ENCODE peak calls at places on chromosome 15, in five cellular contexts. E is ovary, U is A549, I is K562, A is esophagus muscularis mucosa. V is an unnamed sample.

GRCh38 chr15:51227967-51228783 is 110.2 kb downstream of the CYP19A1 start:
- DNase-seq in U (peak), I (peak), E (no peak), A (peak), V (no peak)

GRCh38 chr15:47184003-47184404 is 533.3 kb upstream of the SEMA6D start:
- DNase-seq in E (peak), A (no peak), I (no peak), U (no peak), V (peak)

GRCh38 chr15:78146437-78147154 is 2.6 kb upstream of the IDH3A start:
- DNase-seq in U (no peak), A (no peak), E (no peak), I (no peak), V (no peak)

GRCh38 chr15:51348688-51349087 is 7.2 kb downstream of the GLDN start:
- DNase-seq in I (no peak), A (no peak), U (no peak), E (no peak), V (no peak)

GRCh38 chr15:75195766-75196241 is 5.9 kb upstream of the C15orf39 start:
- DNase-seq in E (peak), U (no peak), A (no peak), I (no peak), V (peak)

GRCh38 chr15:39391230-39391629 is 189.6 kb upstream of the THBS1 start:
- DNase-seq in U (no peak), E (no peak), I (no peak), A (no peak), V (peak)

GRCh38 chr15:50813865-50814264 is 48.4 kb upstream of the SPPL2A start:
- DNase-seq in I (no peak), A (no peak), E (no peak), U (no peak), V (no peak)

GRCh38 chr15:77796046-77796729 is 163.5 kb upstream of the LINGO1 start:
- DNase-seq in U (no peak), A (no peak), E (no peak), I (no peak), V (no peak)

GRCh38 chr15:89196994-89197393 is 24.4 kb downstream of the RLBP1 start:
- DNase-seq in E (no peak), U (no peak), I (no peak), A (no peak), V (no peak)

GRCh38 chr15:56798639-56799038 is 65.3 kb upstream of the ZNF280D start:
- DNase-seq in A (no peak), U (no peak), I (no peak), E (no peak), V (no peak)

GRCh38 chr15:82051664-82052063 is 5.8 kb upstream of the MEX3B start:
- DNase-seq in A (no peak), I (peak), E (no peak), U (no peak), V (no peak)

GRCh38 chr15:25188051-25188450 is 233.3 kb downstream of the SNRPN start:
- DNase-seq in U (no peak), E (no peak), I (no peak), A (no peak), V (no peak)

GRCh38 chr15:49439678-49440375 is 16.8 kb downstream of the FGF7 start:
- DNase-seq in A (no peak), I (no peak), U (no peak), E (no peak), V (no peak)

GRCh38 chr15:68230157-68231100 is 901 bp upstream of the CLN6 start:
- DNase-seq in U (no peak), I (peak), E (no peak), A (peak), V (peak)

GRCh38 chr15:100705841-100706240 is 103.5 kb downstream of the ASB7 start:
- DNase-seq in I (no peak), E (peak), U (no peak), A (no peak), V (no peak)

GRCh38 chr15:31197497-31198414 is 96.2 kb upstream of the TRPM1 start:
- DNase-seq in I (peak), U (no peak), E (no peak), A (no peak), V (peak)

GRCh38 chr15:58391088-58391487 is 40.7 kb upstream of the LIPC start:
- DNase-seq in E (no peak), I (no peak), U (no peak), A (no peak), V (no peak)

GRCh38 chr15:80424381-80424780 is 20.2 kb downstream of the ARNT2 start:
- DNase-seq in U (no peak), A (no peak), I (no peak), E (no peak), V (no peak)

GRCh38 chr15:69524850-69525249 is 72.2 kb downstream of the RPLP1 start:
- DNase-seq in U (no peak), A (no peak), E (no peak), I (no peak), V (no peak)

GRCh38 chr15:68638953-68639500 is 60.2 kb downstream of the CORO2B start:
- DNase-seq in U (no peak), I (no peak), E (no peak), A (no peak), V (no peak)

GRCh38 chr15:85750319-85750806 is 44.4 kb downstream of the KLHL25 start:
- DNase-seq in A (no peak), E (peak), U (no peak), I (no peak), V (no peak)

GRCh38 chr15:95559875-95560394 is 770.6 kb upstream of the NR2F2 start:
- DNase-seq in I (peak), E (no peak), A (no peak), U (peak), V (no peak)

GRCh38 chr15:89645680-89646079 is 9.6 kb downstream of the KIF7 start:
- DNase-seq in I (no peak), U (no peak), E (no peak), A (no peak), V (no peak)

GRCh38 chr15:39851505-39852082 is 68.5 kb downstream of the GPR176 start:
- DNase-seq in E (no peak), I (no peak), U (no peak), A (no peak), V (no peak)

GRCh38 chr15:98941595-98942255 is 65.9 kb downstream of the PGPEP1L start:
- DNase-seq in A (no peak), E (no peak), I (no peak), U (no peak), V (no peak)

GRCh38 chr15:94205366-94205765 is 26.0 kb upstream of the MCTP2 start:
- DNase-seq in E (no peak), A (no peak), I (no peak), U (no peak), V (no peak)

GRCh38 chr15:85172846-85173490 is 191.3 kb downstream of the PDE8A start:
- DNase-seq in U (no peak), I (peak), A (no peak), E (no peak), V (no peak)

GRCh38 chr15:84947947-84948830 is 33.5 kb upstream of the PDE8A start:
- DNase-seq in A (no peak), I (peak), E (no peak), U (no peak), V (no peak)

GRCh38 chr15:98817745-98818144 is 169.4 kb downstream of the IGF1R start:
- DNase-seq in I (no peak), E (no peak), U (no peak), A (no peak), V (no peak)

GRCh38 chr15:100596792-100597191 is 5.2 kb downstream of the LINS1 start:
- DNase-seq in U (no peak), A (no peak), E (no peak), I (peak), V (no peak)

GRCh38 chr15:87597346-87598052 is 659.0 kb downstream of the NTRK3 start:
- DNase-seq in U (no peak), I (no peak), A (no peak), E (no peak), V (no peak)

GRCh38 chr15:86266896-86267484 is 187.3 kb downstream of the AGBL1 start:
- DNase-seq in A (no peak), E (no peak), I (no peak), U (no peak), V (no peak)

GRCh38 chr15:65086680-65087111 is 10.2 kb downstream of the KBTBD13 start:
- DNase-seq in I (no peak), U (peak), A (no peak), E (no peak), V (peak)

GRCh38 chr15:65087411-65087810 is 10.9 kb downstream of the KBTBD13 start:
- DNase-seq in I (no peak), A (no peak), U (no peak), E (no peak), V (no peak)

GRCh38 chr15:65085207-65085753 is 8.7 kb downstream of the KBTBD13 start:
- DNase-seq in I (no peak), U (no peak), E (no peak), A (no peak), V (no peak)

GRCh38 chr15:65084500-65085206 is 8.1 kb downstream of the KBTBD13 start:
- DNase-seq in U (no peak), I (no peak), E (no peak), A (no peak), V (no peak)

GRCh38 chr15:65085990-65086679 is 9.6 kb downstream of the KBTBD13 start:
- DNase-seq in A (no peak), U (peak), E (no peak), I (peak), V (peak)
- TF ChIP-seq EP300 in A (no peak), U (no peak), E (no peak), I (no peak), V (no peak)

GRCh38 chr15:72398648-72399047 is 543 bp downstream of the TMEM202 start:
- DNase-seq in I (no peak), U (no peak), A (no peak), E (no peak), V (no peak)
- TF ChIP-seq EP300 in I (no peak), U (no peak), A (no peak), E (no peak), V (no peak)

DNA sequence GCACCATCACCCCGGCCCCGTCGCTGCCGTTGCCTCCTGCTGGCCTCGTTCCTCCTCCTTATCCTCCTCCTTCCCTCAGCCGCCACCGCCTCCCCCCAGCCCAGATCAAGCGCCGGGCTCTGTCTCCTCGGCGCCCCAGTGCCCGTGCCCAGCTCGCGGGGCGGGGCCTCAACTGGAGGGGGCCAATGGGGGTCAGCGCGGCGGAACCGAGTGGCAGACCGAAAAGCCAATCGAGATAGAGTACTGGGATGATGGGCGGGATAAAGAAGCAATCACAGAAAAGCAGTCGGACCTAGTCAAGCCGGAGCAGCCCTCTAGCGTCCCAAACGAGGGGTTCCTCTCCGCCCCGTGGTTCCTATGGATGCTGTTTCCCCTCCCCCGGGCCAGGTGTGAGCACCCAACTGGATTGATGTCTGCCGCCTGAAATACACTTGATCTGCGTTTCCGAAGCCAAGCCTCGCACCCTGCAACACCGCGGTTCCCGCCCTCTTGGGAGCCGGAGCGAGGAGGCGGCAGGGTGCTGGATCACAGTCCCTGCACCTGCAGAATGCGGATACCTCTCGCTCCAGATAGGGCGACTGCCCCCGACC is at the start of gene FRMD5:
- DNase-seq in A (no peak), U (peak), E (peak), I (peak), V (peak)
- TF ChIP-seq EP300 in A (no peak), U (no peak), E (no peak), I (no peak), V (no peak)

GRCh38 chr15:45387379-45388007 is 9.1 kb upstream of the GATM start:
- DNase-seq in I (no peak), E (no peak), U (no peak), A (no peak), V (no peak)
- TF ChIP-seq EP300 in I (no peak), E (no peak), U (no peak), A (no peak), V (no peak)

GRCh38 chr15:73982251-73982962 is 9.7 kb downstream of the STOML1 start:
- DNase-seq in I (no peak), E (peak), U (no peak), A (peak), V (no peak)
- TF ChIP-seq EP300 in I (no peak), E (no peak), U (no peak), A (peak), V (peak)

DNA sequence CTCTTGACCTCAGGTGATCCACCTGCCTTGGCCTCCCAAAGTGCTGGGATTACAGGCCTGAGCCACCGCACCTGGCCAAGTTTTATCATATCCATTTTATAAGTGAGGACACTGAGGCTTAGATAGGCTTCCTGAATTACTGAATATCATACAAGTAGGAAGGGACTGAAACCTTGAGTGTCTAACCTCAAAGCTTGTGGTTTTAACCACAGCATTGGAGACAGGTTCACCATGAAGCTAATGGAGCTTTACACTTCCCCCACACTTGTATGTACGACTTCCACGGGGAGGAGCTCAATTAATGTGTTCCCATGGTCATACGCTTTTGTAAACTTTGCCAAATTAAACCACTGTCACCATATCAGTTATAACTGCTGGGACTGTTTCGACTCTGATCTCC is 38.2 kb upstream of the MEIS2 start:
- DNase-seq in U (no peak), A (no peak), E (no peak), I (no peak), V (no peak)
- TF ChIP-seq EP300 in U (no peak), A (no peak), E (no peak), I (no peak), V (no peak)

GRCh38 chr15:41230650-41231533 is at the start of the genes CHP1 and EXD1:
- DNase-seq in E (peak), I (peak), U (peak), A (peak), V (peak)
- TF ChIP-seq EP300 in E (peak), I (peak), U (no peak), A (no peak), V (no peak)

DNA sequence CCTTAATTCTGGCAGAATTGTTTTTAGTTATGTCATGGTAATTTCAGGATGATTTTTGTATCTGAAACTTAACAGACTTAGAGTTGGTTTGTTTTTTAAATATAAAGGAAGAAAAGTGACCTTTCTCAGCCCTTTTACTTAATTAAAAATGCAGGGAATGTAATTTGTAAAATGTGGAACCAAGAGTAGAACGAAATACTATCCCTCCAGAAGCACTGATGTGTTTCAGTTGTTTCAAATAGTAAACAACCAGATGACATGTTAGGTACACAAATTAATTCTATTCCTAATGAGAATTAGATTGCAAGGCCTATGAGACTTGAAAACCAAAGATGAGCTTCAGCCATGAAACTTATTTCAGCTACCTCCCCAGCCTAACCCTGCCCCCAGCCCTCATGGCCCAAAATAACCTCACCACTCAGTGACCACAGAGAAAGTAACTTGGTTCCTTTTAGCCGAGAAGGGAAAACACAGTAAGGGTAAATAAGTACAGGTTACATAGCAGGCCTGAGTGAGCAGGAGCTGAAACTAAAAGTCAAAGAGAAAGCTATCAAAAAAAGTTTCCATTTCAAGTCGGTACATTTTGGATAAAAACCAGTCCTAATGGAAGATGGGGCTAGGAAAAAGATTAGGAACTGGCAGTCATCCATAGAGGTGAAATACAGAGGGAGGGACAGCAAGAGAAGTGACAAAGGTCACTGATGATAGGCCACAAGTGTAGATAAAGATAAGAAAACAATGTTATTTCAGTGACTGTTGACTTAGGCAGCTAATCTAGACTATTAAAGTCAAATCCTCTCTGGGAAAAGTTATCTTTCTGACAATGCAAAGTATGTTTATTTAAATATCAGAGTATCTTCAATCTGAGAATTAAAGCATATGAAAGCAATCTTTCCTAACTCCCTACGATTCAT is 23.2 kb downstream of the SENP8 start:
- DNase-seq in U (no peak), I (no peak), E (no peak), A (peak), V (no peak)
- TF ChIP-seq EP300 in U (no peak), I (no peak), E (no peak), A (no peak), V (no peak)